ENCODE peak calls at places on chromosomes 2 and 18, in six cellular contexts. Z, R, B, X, H and K are unnamed samples.

GRCh38 chr18:26454192-26454591 is 94.2 kb downstream of the KCTD1 start:
- DNase-seq in Z (no peak), R (no peak), B (no peak), X (no peak), H (no peak), K (no peak)

GRCh38 chr18:59123588-59124369 is 15.9 kb upstream of the SEC11C start:
- DNase-seq in Z (no peak), R (no peak), B (no peak), X (no peak), H (no peak), K (no peak)

GRCh38 chr2:53715568-53715967 is 52.0 kb upstream of the CHAC2 start:
- DNase-seq in Z (no peak), R (no peak), B (no peak), X (no peak), H (no peak), K (no peak)

GRCh38 chr2:238351315-238351714 is 31.0 kb downstream of the TRAF3IP1 start:
- DNase-seq in Z (no peak), R (no peak), B (no peak), X (peak), H (no peak), K (no peak)

GRCh38 chr2:234245945-234246344 is 195.4 kb downstream of the SPP2 start:
- DNase-seq in Z (no peak), R (no peak), B (no peak), X (no peak), H (no peak), K (no peak)

GRCh38 chr18:48111547-48111946 is 181.1 kb upstream of the SMAD2 start:
- DNase-seq in Z (no peak), R (no peak), B (no peak), X (no peak), H (no peak), K (no peak)

GRCh38 chr18:36386150-36386920 is 88.8 kb downstream of the FHOD3 start:
- DNase-seq in Z (no peak), R (no peak), B (no peak), X (no peak), H (no peak), K (no peak)

GRCh38 chr2:119469131-119469530 is 37.5 kb downstream of the TMEM37 start:
- DNase-seq in Z (no peak), R (no peak), B (no peak), X (no peak), H (no peak), K (no peak)

GRCh38 chr18:77000527-77000926 is 132.1 kb downstream of the MBP start:
- DNase-seq in Z (peak), R (peak), B (peak), X (peak), H (peak), K (peak)

GRCh38 chr2:64654993-64655666 is 1.4 kb upstream of the SERTAD2 start:
- DNase-seq in Z (no peak), R (no peak), B (no peak), X (no peak), H (no peak), K (no peak)

GRCh38 chr2:61722800-61723199 is 131.1 kb downstream of the FAM161A start:
- DNase-seq in Z (no peak), R (no peak), B (no peak), X (no peak), H (no peak), K (no peak)

GRCh38 chr18:11963991-11964484 is 17.3 kb upstream of the IMPA2 start:
- DNase-seq in Z (no peak), R (no peak), B (no peak), X (no peak), H (no peak), K (no peak)

GRCh38 chr2:10043906-10044601 is 704 bp downstream of the KLF11 start:
- DNase-seq in Z (peak), R (peak), B (peak), X (peak), H (peak), K (peak)

GRCh38 chr2:24893934-24894333 is 26.1 kb downstream of the ADCY3 start:
- DNase-seq in Z (no peak), R (no peak), B (no peak), X (no peak), H (no peak), K (no peak)

GRCh38 chr18:50527636-50528307 is 32.1 kb upstream of the MAPK4 start:
- DNase-seq in Z (no peak), R (no peak), B (no peak), X (peak), H (no peak), K (no peak)

GRCh38 chr2:25168256-25169072 is at the start of gene POMC:
- DNase-seq in Z (peak), R (peak), B (peak), X (peak), H (no peak), K (peak)

GRCh38 chr2:3683748-3684454 is 19.5 kb upstream of the DCDC2C start:
- DNase-seq in Z (no peak), R (no peak), B (no peak), X (no peak), H (no peak), K (no peak)

GRCh38 chr2:109173311-109174171 is 44.5 kb downstream of the SH3RF3 start:
- DNase-seq in Z (no peak), R (peak), B (no peak), X (peak), H (peak), K (no peak)

GRCh38 chr2:209986405-209986804 is 16.0 kb upstream of the RPE start:
- DNase-seq in Z (no peak), R (no peak), B (no peak), X (no peak), H (no peak), K (no peak)

GRCh38 chr18:31497711-31498449 is at the start of gene DSG2:
- DNase-seq in Z (no peak), R (peak), B (peak), X (peak), H (peak), K (no peak)

GRCh38 chr2:158504088-158504487 is 47.3 kb downstream of the PKP4 start:
- DNase-seq in Z (no peak), R (no peak), B (no peak), X (no peak), H (no peak), K (no peak)